ENCODE peak calls at places on chromosome 10, in nine cellular contexts. One of them, this sample, is unnamed.

GRCh38 chr10:70664702-70665195 is 7.6 kb upstream of the ADAMTS14 start:
- DNase-seq in WERI-Rb-1: no peak
- DNase-seq in SHP77: no peak
- DNase-seq in GM12878: no peak
- DNase-seq in activated effector memory CD4-positive, alpha-beta T cell treated with anti-CD3 and anti-CD28 coated beads, Interleukin-2, amount 50 U/mL, for 16 hours: peak
- DNase-seq in HS-5: peak
- DNase-seq in substantia nigra: peak
- DNase-seq in stimulated activated CD4-positive, alpha-beta T cell treated with anti-CD3 and anti-CD28 coated beads, Interleukin-4, amount 100 ng/mL, for 48 hours: no peak
- DNase-seq in AG04449: peak
- DNase-seq in this sample: no peak

GRCh38 chr10:3873728-3874461 is 88.9 kb upstream of the KLF6 start:
- DNase-seq in WERI-Rb-1: no peak
- DNase-seq in SHP77: no peak
- DNase-seq in GM12878: peak
- DNase-seq in activated effector memory CD4-positive, alpha-beta T cell treated with anti-CD3 and anti-CD28 coated beads, Interleukin-2, amount 50 U/mL, for 16 hours: no peak
- DNase-seq in HS-5: no peak
- DNase-seq in substantia nigra: no peak
- DNase-seq in stimulated activated CD4-positive, alpha-beta T cell treated with anti-CD3 and anti-CD28 coated beads, Interleukin-4, amount 100 ng/mL, for 48 hours: no peak
- DNase-seq in AG04449: no peak
- DNase-seq in this sample: peak

GRCh38 chr10:77504870-77505257 is 132.7 kb downstream of the KCNMA1 start:
- DNase-seq in WERI-Rb-1: peak
- DNase-seq in SHP77: no peak
- DNase-seq in GM12878: no peak
- DNase-seq in activated effector memory CD4-positive, alpha-beta T cell treated with anti-CD3 and anti-CD28 coated beads, Interleukin-2, amount 50 U/mL, for 16 hours: no peak
- DNase-seq in HS-5: peak
- DNase-seq in substantia nigra: no peak
- DNase-seq in stimulated activated CD4-positive, alpha-beta T cell treated with anti-CD3 and anti-CD28 coated beads, Interleukin-4, amount 100 ng/mL, for 48 hours: no peak
- DNase-seq in AG04449: no peak
- DNase-seq in this sample: no peak

GRCh38 chr10:8174762-8175161 is 120.3 kb downstream of the GATA3 start:
- DNase-seq in WERI-Rb-1: no peak
- DNase-seq in SHP77: no peak
- DNase-seq in GM12878: no peak
- DNase-seq in activated effector memory CD4-positive, alpha-beta T cell treated with anti-CD3 and anti-CD28 coated beads, Interleukin-2, amount 50 U/mL, for 16 hours: no peak
- DNase-seq in HS-5: no peak
- DNase-seq in substantia nigra: no peak
- DNase-seq in stimulated activated CD4-positive, alpha-beta T cell treated with anti-CD3 and anti-CD28 coated beads, Interleukin-4, amount 100 ng/mL, for 48 hours: no peak
- DNase-seq in AG04449: no peak
- DNase-seq in this sample: no peak

GRCh38 chr10:86437447-86437846 is 70.9 kb upstream of the GRID1 start:
- DNase-seq in WERI-Rb-1: no peak
- DNase-seq in SHP77: no peak
- DNase-seq in GM12878: no peak
- DNase-seq in activated effector memory CD4-positive, alpha-beta T cell treated with anti-CD3 and anti-CD28 coated beads, Interleukin-2, amount 50 U/mL, for 16 hours: no peak
- DNase-seq in HS-5: no peak
- DNase-seq in substantia nigra: no peak
- DNase-seq in stimulated activated CD4-positive, alpha-beta T cell treated with anti-CD3 and anti-CD28 coated beads, Interleukin-4, amount 100 ng/mL, for 48 hours: no peak
- DNase-seq in AG04449: no peak
- DNase-seq in this sample: no peak

GRCh38 chr10:94571528-94571927 is 25.9 kb downstream of the HELLS start:
- DNase-seq in WERI-Rb-1: no peak
- DNase-seq in SHP77: no peak
- DNase-seq in GM12878: no peak
- DNase-seq in activated effector memory CD4-positive, alpha-beta T cell treated with anti-CD3 and anti-CD28 coated beads, Interleukin-2, amount 50 U/mL, for 16 hours: no peak
- DNase-seq in HS-5: no peak
- DNase-seq in substantia nigra: no peak
- DNase-seq in stimulated activated CD4-positive, alpha-beta T cell treated with anti-CD3 and anti-CD28 coated beads, Interleukin-4, amount 100 ng/mL, for 48 hours: no peak
- DNase-seq in AG04449: peak
- DNase-seq in this sample: no peak

GRCh38 chr10:84845628-84846261 is 517.4 kb downstream of the CCSER2 start:
- DNase-seq in WERI-Rb-1: peak
- DNase-seq in SHP77: peak
- DNase-seq in GM12878: no peak
- DNase-seq in activated effector memory CD4-positive, alpha-beta T cell treated with anti-CD3 and anti-CD28 coated beads, Interleukin-2, amount 50 U/mL, for 16 hours: no peak
- DNase-seq in HS-5: no peak
- DNase-seq in substantia nigra: no peak
- DNase-seq in stimulated activated CD4-positive, alpha-beta T cell treated with anti-CD3 and anti-CD28 coated beads, Interleukin-4, amount 100 ng/mL, for 48 hours: no peak
- DNase-seq in AG04449: no peak
- DNase-seq in this sample: no peak

GRCh38 chr10:26422977-26423376 is 15.2 kb upstream of the APBB1IP start:
- DNase-seq in WERI-Rb-1: no peak
- DNase-seq in SHP77: no peak
- DNase-seq in GM12878: no peak
- DNase-seq in activated effector memory CD4-positive, alpha-beta T cell treated with anti-CD3 and anti-CD28 coated beads, Interleukin-2, amount 50 U/mL, for 16 hours: no peak
- DNase-seq in HS-5: no peak
- DNase-seq in substantia nigra: no peak
- DNase-seq in stimulated activated CD4-positive, alpha-beta T cell treated with anti-CD3 and anti-CD28 coated beads, Interleukin-4, amount 100 ng/mL, for 48 hours: no peak
- DNase-seq in AG04449: no peak
- DNase-seq in this sample: no peak

GRCh38 chr10:73306171-73306708 is 52.4 kb downstream of the CFAP70 start:
- DNase-seq in WERI-Rb-1: no peak
- DNase-seq in SHP77: no peak
- DNase-seq in GM12878: no peak
- DNase-seq in activated effector memory CD4-positive, alpha-beta T cell treated with anti-CD3 and anti-CD28 coated beads, Interleukin-2, amount 50 U/mL, for 16 hours: no peak
- DNase-seq in HS-5: no peak
- DNase-seq in substantia nigra: no peak
- DNase-seq in stimulated activated CD4-positive, alpha-beta T cell treated with anti-CD3 and anti-CD28 coated beads, Interleukin-4, amount 100 ng/mL, for 48 hours: no peak
- DNase-seq in AG04449: no peak
- DNase-seq in this sample: no peak

GRCh38 chr10:70270952-70271351 is 12.9 kb downstream of the NPFFR1 start:
- DNase-seq in WERI-Rb-1: no peak
- DNase-seq in SHP77: no peak
- DNase-seq in GM12878: peak
- DNase-seq in activated effector memory CD4-positive, alpha-beta T cell treated with anti-CD3 and anti-CD28 coated beads, Interleukin-2, amount 50 U/mL, for 16 hours: no peak
- DNase-seq in HS-5: no peak
- DNase-seq in substantia nigra: no peak
- DNase-seq in stimulated activated CD4-positive, alpha-beta T cell treated with anti-CD3 and anti-CD28 coated beads, Interleukin-4, amount 100 ng/mL, for 48 hours: no peak
- DNase-seq in AG04449: no peak
- DNase-seq in this sample: no peak

GRCh38 chr10:78461333-78461732 is 427.7 kb downstream of the RPS24 start:
- DNase-seq in WERI-Rb-1: no peak
- DNase-seq in SHP77: no peak
- DNase-seq in GM12878: no peak
- DNase-seq in activated effector memory CD4-positive, alpha-beta T cell treated with anti-CD3 and anti-CD28 coated beads, Interleukin-2, amount 50 U/mL, for 16 hours: no peak
- DNase-seq in HS-5: no peak
- DNase-seq in substantia nigra: no peak
- DNase-seq in stimulated activated CD4-positive, alpha-beta T cell treated with anti-CD3 and anti-CD28 coated beads, Interleukin-4, amount 100 ng/mL, for 48 hours: no peak
- DNase-seq in AG04449: no peak
- DNase-seq in this sample: no peak

GRCh38 chr10:123997486-123998196 is 95.8 kb downstream of the CHST15 start:
- DNase-seq in WERI-Rb-1: peak
- DNase-seq in SHP77: no peak
- DNase-seq in GM12878: peak
- DNase-seq in activated effector memory CD4-positive, alpha-beta T cell treated with anti-CD3 and anti-CD28 coated beads, Interleukin-2, amount 50 U/mL, for 16 hours: no peak
- DNase-seq in HS-5: peak
- DNase-seq in substantia nigra: no peak
- DNase-seq in stimulated activated CD4-positive, alpha-beta T cell treated with anti-CD3 and anti-CD28 coated beads, Interleukin-4, amount 100 ng/mL, for 48 hours: no peak
- DNase-seq in AG04449: peak
- DNase-seq in this sample: no peak

GRCh38 chr10:126839094-126839761 is 66.0 kb upstream of the DOCK1 start:
- DNase-seq in WERI-Rb-1: no peak
- DNase-seq in SHP77: no peak
- DNase-seq in GM12878: no peak
- DNase-seq in activated effector memory CD4-positive, alpha-beta T cell treated with anti-CD3 and anti-CD28 coated beads, Interleukin-2, amount 50 U/mL, for 16 hours: no peak
- DNase-seq in HS-5: no peak
- DNase-seq in substantia nigra: peak
- DNase-seq in stimulated activated CD4-positive, alpha-beta T cell treated with anti-CD3 and anti-CD28 coated beads, Interleukin-4, amount 100 ng/mL, for 48 hours: no peak
- DNase-seq in AG04449: no peak
- DNase-seq in this sample: no peak

GRCh38 chr10:99975942-99976809 is 33.6 kb downstream of the DNMBP start:
- DNase-seq in WERI-Rb-1: no peak
- DNase-seq in SHP77: no peak
- DNase-seq in GM12878: no peak
- DNase-seq in activated effector memory CD4-positive, alpha-beta T cell treated with anti-CD3 and anti-CD28 coated beads, Interleukin-2, amount 50 U/mL, for 16 hours: no peak
- DNase-seq in HS-5: no peak
- DNase-seq in substantia nigra: no peak
- DNase-seq in stimulated activated CD4-positive, alpha-beta T cell treated with anti-CD3 and anti-CD28 coated beads, Interleukin-4, amount 100 ng/mL, for 48 hours: no peak
- DNase-seq in AG04449: no peak
- DNase-seq in this sample: no peak

GRCh38 chr10:22816298-22816653 is 101.9 kb upstream of the PIP4K2A start:
- DNase-seq in WERI-Rb-1: no peak
- DNase-seq in SHP77: peak
- DNase-seq in GM12878: no peak
- DNase-seq in activated effector memory CD4-positive, alpha-beta T cell treated with anti-CD3 and anti-CD28 coated beads, Interleukin-2, amount 50 U/mL, for 16 hours: no peak
- DNase-seq in HS-5: no peak
- DNase-seq in substantia nigra: no peak
- DNase-seq in stimulated activated CD4-positive, alpha-beta T cell treated with anti-CD3 and anti-CD28 coated beads, Interleukin-4, amount 100 ng/mL, for 48 hours: no peak
- DNase-seq in AG04449: no peak
- DNase-seq in this sample: no peak

This sample was measured in GM06990.